ENCODE peak calls at places on chromosomes 16 and 17, in eight cellular contexts. P is kidney epithelial cell, K is K562, X is natural killer cell, Y is nephron progenitor cell, V is colonic mucosa, W is AG09319, R is ovary. E is an unnamed sample.

GRCh38 chr17:73261617-73261951 is at the start of gene CPSF4L:
- DNase-seq in R (no peak), V (no peak), X (no peak), Y (no peak), P (no peak), K (no peak), W (no peak), E (no peak)

GRCh38 chr17:61009619-61010018 is 332.0 kb downstream of the BCAS3 start:
- DNase-seq in V (no peak), W (no peak), Y (no peak), R (no peak), P (no peak), K (no peak), X (no peak), E (no peak)

GRCh38 chr16:27374794-27375499 is 27.0 kb upstream of the IL21R start:
- DNase-seq in W (no peak), P (peak), Y (peak), X (no peak), K (peak), R (peak), V (peak), E (peak)

GRCh38 chr17:1264196-1264595 is 6.0 kb upstream of the BHLHA9 start:
- DNase-seq in Y (peak), R (no peak), V (no peak), X (no peak), W (no peak), K (no peak), P (no peak), E (no peak)

GRCh38 chr17:28944862-28945741 is 6.2 kb downstream of the PHF12 start:
- DNase-seq in P (no peak), W (no peak), K (no peak), R (no peak), X (no peak), Y (no peak), V (no peak), E (no peak)

GRCh38 chr16:27689711-27690110 is 139.8 kb downstream of the KATNIP start:
- DNase-seq in X (no peak), W (no peak), V (no peak), R (no peak), P (no peak), Y (no peak), K (no peak), E (no peak)

GRCh38 chr17:21353326-21354010 is 22.7 kb upstream of the KCNJ12 start:
- DNase-seq in X (no peak), P (no peak), Y (no peak), V (no peak), K (no peak), W (no peak), R (no peak), E (no peak)

GRCh38 chr17:40726919-40727318 is 23.4 kb upstream of the KRT24 start:
- DNase-seq in Y (no peak), K (no peak), X (no peak), R (no peak), V (no peak), W (no peak), P (no peak), E (no peak)

GRCh38 chr17:48162946-48163506 is 55.5 kb downstream of the SNX11 start:
- DNase-seq in K (no peak), R (no peak), Y (peak), P (peak), V (peak), X (no peak), W (no peak), E (no peak)

GRCh38 chr17:63998050-63998720 is at the start of gene PRR29:
- DNase-seq in R (peak), W (no peak), Y (peak), P (no peak), V (peak), K (peak), X (peak), E (peak)

GRCh38 chr16:3509470-3509928 is 8.7 kb downstream of the CLUAP1 start:
- DNase-seq in V (peak), R (no peak), K (no peak), W (no peak), X (no peak), Y (no peak), P (no peak), E (no peak)

GRCh38 chr16:88403794-88404581 is 21.2 kb downstream of the ZNF469 start:
- DNase-seq in Y (no peak), V (no peak), X (no peak), W (no peak), R (no peak), K (peak), P (no peak), E (no peak)

GRCh38 chr16:28218109-28218508 is 6.3 kb upstream of the XPO6 start:
- DNase-seq in Y (no peak), X (peak), K (no peak), R (no peak), W (no peak), V (peak), P (no peak), E (no peak)

GRCh38 chr16:88719933-88720296 is 13.6 kb downstream of the CTU2 start:
- DNase-seq in K (no peak), Y (no peak), W (no peak), V (no peak), R (no peak), P (no peak), X (no peak), E (no peak)

GRCh38 chr16:1474471-1474795 is 395 bp downstream of the CLCN7 start:
- DNase-seq in Y (peak), K (no peak), X (no peak), R (no peak), W (no peak), V (no peak), P (no peak), E (no peak)

GRCh38 chr16:13733561-13733960 is 186.4 kb upstream of the ERCC4 start:
- DNase-seq in V (no peak), W (no peak), R (no peak), P (no peak), Y (no peak), K (no peak), X (no peak), E (no peak)

GRCh38 chr17:42670199-42670924 is 6.4 kb downstream of the PLEKHH3 start:
- DNase-seq in W (no peak), Y (peak), K (peak), P (no peak), R (no peak), V (no peak), X (no peak), E (no peak)

GRCh38 chr16:79656537-79657115 is 56.1 kb upstream of the MAF start:
- DNase-seq in R (no peak), Y (no peak), X (no peak), P (no peak), W (no peak), K (no peak), V (no peak), E (no peak)

GRCh38 chr16:79662122-79662521 is 61.6 kb upstream of the MAF start:
- DNase-seq in R (no peak), W (no peak), P (no peak), V (no peak), X (no peak), Y (no peak), K (no peak), E (no peak)

GRCh38 chr16:79659352-79659751 is 58.8 kb upstream of the MAF start:
- DNase-seq in P (no peak), W (no peak), K (no peak), R (no peak), Y (no peak), X (no peak), V (no peak), E (no peak)

GRCh38 chr16:79661578-79661977 is 61.0 kb upstream of the MAF start:
- DNase-seq in Y (no peak), V (no peak), X (no peak), P (no peak), R (no peak), K (no peak), W (no peak), E (no peak)

GRCh38 chr16:79658301-79659001 is 57.9 kb upstream of the MAF start:
- DNase-seq in V (no peak), W (peak), P (peak), X (no peak), K (no peak), R (no peak), Y (no peak), E (no peak)
- TF ChIP-seq CTCF in V (no peak), W (no peak), P (no peak), X (no peak), K (no peak), R (no peak), Y (no peak), E (no peak)

GRCh38 chr17:62109378-62109902 is 44.4 kb upstream of the MED13 start:
- DNase-seq in P (peak), X (no peak), W (peak), K (peak), V (peak), R (no peak), Y (peak), E (peak)
- TF ChIP-seq CTCF in P (peak), X (no peak), W (peak), K (peak), V (peak), R (no peak), Y (peak), E (peak)

DNA sequence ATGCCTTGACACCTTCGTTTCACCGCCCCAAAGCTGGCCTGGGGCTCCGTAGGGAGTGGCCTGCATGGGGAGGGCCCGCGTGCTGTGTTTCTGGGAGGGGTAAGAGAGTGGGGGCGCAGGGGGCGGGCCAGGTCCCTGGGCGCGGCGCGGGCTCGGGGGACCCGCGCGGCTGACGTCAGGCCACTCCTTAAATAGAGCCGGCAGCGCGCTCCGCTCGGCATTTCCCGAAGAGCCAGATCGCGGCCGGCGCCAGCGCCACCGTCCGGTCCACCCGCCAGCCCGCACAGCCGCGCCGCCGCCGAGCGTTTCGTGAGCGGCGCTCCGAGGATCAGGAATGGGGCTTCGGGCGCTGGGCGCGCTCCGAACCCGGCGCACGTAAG is at the start of gene HS3ST2:
- DNase-seq in K (no peak), W (no peak), P (no peak), Y (peak), R (no peak), X (no peak), V (peak), E (peak)
- TF ChIP-seq CTCF in K (no peak), W (no peak), P (no peak), Y (peak), R (no peak), X (no peak), V (no peak), E (peak)

DNA sequence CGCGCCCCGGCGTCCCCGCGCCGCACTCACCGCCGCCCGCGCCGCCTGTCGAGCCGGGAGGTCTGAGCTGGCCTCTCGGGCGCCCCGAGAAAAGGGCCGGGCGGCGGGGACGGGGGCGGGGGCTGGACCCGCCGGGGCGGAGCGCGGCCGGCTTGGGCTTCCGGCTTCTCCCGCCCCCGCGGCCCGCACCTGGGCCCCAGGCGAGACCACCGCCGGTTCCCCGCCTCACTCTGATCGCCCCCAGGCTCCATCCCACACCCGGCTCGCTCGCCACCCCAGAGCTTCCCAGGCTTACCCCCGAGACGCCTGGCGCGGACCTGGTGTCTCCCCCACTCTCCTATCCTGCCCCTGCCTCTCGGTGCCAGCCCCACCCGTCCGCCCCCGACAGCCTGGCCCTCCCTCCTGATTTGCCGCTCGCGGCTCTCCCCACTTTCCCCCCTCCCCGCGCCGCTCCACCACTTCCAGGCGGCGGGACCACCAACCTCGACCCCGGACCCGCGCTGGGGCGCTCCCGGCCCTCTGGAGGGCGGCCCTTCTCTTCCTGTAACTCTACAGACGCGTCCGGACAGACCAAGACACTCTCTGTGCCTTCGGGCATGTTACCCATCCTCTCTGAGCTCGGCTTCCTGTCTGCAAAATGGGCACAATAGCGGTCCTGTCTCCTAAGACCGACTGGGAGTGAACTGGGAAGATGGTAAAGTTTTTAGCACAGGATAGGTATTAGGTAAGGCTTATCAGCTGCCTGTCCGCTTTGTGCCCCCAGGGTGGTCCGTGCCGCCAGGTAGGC is at the start of gene LITAF:
- DNase-seq in R (peak), K (peak), W (peak), P (no peak), Y (peak), V (peak), X (peak), E (peak)
- TF ChIP-seq CTCF in R (no peak), K (no peak), W (peak), P (no peak), Y (no peak), V (no peak), X (no peak), E (no peak)

GRCh38 chr16:8796469-8797363 is 723 bp downstream of the TMEM186 start:
- DNase-seq in V (no peak), W (no peak), P (no peak), X (no peak), K (no peak), R (no peak), Y (no peak), E (no peak)
- TF ChIP-seq CTCF in V (no peak), W (no peak), P (no peak), X (no peak), K (no peak), R (no peak), Y (no peak), E (no peak)

GRCh38 chr16:12291989-12292759 is 315.6 kb downstream of the SNX29 start:
- DNase-seq in Y (no peak), V (no peak), X (no peak), W (no peak), K (no peak), P (no peak), R (no peak), E (no peak)

GRCh38 chr16:12294471-12294870 is 317.9 kb downstream of the SNX29 start:
- DNase-seq in K (no peak), R (no peak), W (no peak), P (no peak), V (no peak), X (no peak), Y (no peak), E (no peak)

GRCh38 chr16:12290868-12291267 is 314.3 kb downstream of the SNX29 start:
- DNase-seq in K (no peak), Y (no peak), X (no peak), P (no peak), V (no peak), W (no peak), R (no peak), E (no peak)

GRCh38 chr16:12293913-12294312 is 317.4 kb downstream of the SNX29 start:
- DNase-seq in X (no peak), V (no peak), K (no peak), R (no peak), W (no peak), P (no peak), Y (no peak), E (no peak)

DNA sequence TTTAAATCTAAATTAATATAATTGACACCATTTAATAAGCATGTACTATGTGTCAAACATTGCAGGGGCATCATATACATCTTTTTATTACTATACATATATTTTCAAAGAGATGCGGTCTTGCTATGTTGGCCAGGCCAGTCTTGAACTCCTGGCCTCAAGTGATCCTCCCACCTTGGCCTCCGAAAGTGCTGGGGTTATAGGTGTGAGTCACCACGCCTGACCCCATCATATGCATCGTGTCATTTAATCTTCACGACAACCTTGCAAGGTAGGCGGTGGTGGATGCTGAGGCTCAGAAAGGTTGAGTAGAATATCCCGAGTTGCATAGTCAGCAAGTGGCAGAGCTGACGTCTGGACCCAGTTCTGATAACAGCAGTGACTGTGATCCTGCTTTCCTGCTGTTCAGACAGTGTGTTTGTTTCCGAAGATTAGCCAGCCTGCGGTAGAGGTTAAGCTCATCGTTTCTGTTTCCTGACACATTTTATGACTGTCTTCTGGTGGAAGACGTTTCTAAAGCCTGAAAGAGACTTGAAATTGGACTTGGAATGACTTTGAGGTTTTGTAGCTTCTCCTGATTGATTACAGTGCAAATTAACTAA is 316.6 kb downstream of the SNX29 start:
- DNase-seq in W (no peak), V (no peak), R (no peak), K (peak), X (no peak), Y (no peak), P (no peak), E (no peak)
- TF ChIP-seq CTCF in W (no peak), V (no peak), R (no peak), K (no peak), X (no peak), Y (no peak), P (no peak), E (no peak)

DNA sequence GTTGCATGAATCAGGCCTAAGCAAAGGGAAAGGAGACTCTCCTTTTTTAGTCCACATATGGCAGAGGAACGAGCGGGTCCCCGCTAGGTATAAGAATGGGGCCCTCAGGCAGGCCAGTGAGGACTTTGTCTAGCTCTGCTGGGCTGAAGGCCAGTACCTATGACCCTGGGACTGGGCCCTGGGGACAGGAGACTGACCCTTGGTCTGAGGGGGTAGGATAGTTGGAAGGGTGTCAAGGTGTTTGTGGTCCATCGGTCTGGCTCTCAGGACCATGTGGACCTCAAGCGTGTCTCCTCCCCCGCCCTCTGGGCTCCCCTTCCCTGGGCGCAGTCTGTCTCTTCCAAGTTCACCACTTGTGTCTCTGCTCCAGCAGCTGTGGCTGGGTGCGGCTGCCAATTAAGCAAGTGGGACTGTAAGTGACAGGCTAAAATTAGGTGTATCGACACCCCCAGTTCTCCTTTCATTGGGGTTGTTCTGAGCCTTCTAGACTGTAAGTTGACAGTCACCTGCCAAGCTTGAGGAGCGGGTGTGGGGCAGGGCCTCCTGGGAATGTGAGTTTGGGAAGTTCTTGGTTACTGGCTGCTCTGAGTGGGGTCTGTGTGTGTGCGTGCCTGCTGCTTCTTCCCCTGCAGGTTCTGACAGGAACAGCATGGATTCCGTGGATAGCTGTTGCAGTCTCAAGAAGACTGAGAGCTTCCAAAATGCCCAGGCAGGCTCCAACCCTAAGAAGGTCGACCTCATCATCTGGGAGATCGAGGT is 24.5 kb downstream of the AKAP1 start:
- DNase-seq in R (no peak), X (no peak), P (no peak), Y (no peak), V (peak), K (no peak), W (no peak), E (no peak)
- TF ChIP-seq CTCF in R (no peak), X (no peak), P (no peak), Y (peak), V (no peak), K (peak), W (no peak), E (peak)

DNA sequence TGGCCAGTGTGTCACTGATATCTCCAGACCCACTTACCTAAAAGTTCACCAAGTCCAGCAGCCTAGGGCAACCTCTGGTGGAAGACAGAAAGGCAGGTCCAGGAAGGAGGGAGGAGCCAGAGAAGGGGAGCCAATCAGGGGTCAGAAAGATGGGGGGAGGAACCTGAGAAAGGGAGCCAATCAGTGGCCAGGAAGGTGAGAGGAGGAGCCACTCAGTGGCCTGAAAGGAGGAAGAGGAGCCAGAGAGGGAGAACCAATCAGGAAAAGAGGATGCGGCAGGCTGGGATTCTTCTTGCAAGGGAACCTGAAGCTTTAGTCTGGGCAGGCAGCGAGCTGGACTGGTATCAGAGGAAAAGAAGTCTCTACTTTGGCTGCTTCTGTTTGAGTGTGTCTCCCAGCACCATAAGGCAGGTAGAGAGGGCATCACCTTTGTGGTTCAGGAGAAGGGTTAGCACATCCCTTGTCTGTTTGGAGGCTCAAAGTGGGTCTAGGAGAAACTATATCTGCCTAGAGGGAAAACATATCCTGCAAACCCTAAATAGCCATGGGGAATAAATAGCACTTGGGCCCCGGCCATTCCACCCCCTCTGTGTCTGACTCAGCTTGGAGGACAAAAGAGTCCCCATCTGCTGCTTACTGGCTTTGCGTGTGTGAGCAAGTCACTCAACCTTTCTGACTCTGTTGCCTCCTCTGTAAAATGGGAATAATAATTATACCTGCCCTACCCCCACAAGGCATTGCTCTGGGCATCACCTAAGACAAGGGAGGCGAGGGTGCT is 43.4 kb upstream of the CRHR1 start:
- DNase-seq in K (peak), P (no peak), V (peak), W (no peak), X (no peak), R (no peak), Y (peak), E (no peak)
- TF ChIP-seq CTCF in K (peak), P (no peak), V (no peak), W (no peak), X (no peak), R (no peak), Y (no peak), E (no peak)

GRCh38 chr16:56207421-56207820 is 16.1 kb downstream of the GNAO1 start:
- DNase-seq in V (no peak), P (no peak), R (no peak), W (no peak), X (no peak), Y (no peak), K (no peak), E (no peak)
- TF ChIP-seq CTCF in V (no peak), P (no peak), R (no peak), W (no peak), X (no peak), Y (no peak), K (no peak), E (no peak)

GRCh38 chr16:86865866-86866675 is 287.7 kb downstream of the FOXL1 start:
- DNase-seq in K (no peak), W (no peak), R (peak), Y (no peak), P (no peak), X (no peak), V (no peak), E (no peak)
- TF ChIP-seq CTCF in K (no peak), W (no peak), R (no peak), Y (no peak), P (peak), X (no peak), V (no peak), E (no peak)

E was measured in progenitor cell of endocrine pancreas.